ENCODE peak calls at places on chromosomes 5 and 9, in five cellular contexts. One of them, this sample, is unnamed.

GRCh38 chr5:122259995-122260394 is 52.0 kb upstream of the SNCAIP start:
- DNase-seq in neural progenitor cell: no peak
- DNase-seq in cardiac fibroblast: peak; percentile 93
- DNase-seq in CD8-positive, alpha-beta T cell: no peak
- DNase-seq in fibroblast of the aortic adventitia: peak; percentile 82
- DNase-seq in this sample: no peak

GRCh38 chr5:159051431-159052281 is 48.1 kb downstream of the EBF1 start:
- DNase-seq in neural progenitor cell: peak; percentile 79
- DNase-seq in cardiac fibroblast: peak; percentile 62
- DNase-seq in CD8-positive, alpha-beta T cell: no peak
- DNase-seq in fibroblast of the aortic adventitia: peak; percentile 46
- DNase-seq in this sample: peak; percentile 80

GRCh38 chr5:162683280-162683679 is 615.7 kb downstream of the GABRG2 start:
- DNase-seq in neural progenitor cell: no peak
- DNase-seq in cardiac fibroblast: no peak
- DNase-seq in CD8-positive, alpha-beta T cell: no peak
- DNase-seq in fibroblast of the aortic adventitia: no peak
- DNase-seq in this sample: no peak

GRCh38 chr5:36744041-36744677 is 132.4 kb upstream of the NIPBL start:
- DNase-seq in neural progenitor cell: no peak
- DNase-seq in cardiac fibroblast: peak; percentile 5
- DNase-seq in CD8-positive, alpha-beta T cell: no peak
- DNase-seq in fibroblast of the aortic adventitia: no peak
- DNase-seq in this sample: no peak

GRCh38 chr5:151703227-151703626 is 16.5 kb upstream of the SPARC start:
- DNase-seq in neural progenitor cell: no peak
- DNase-seq in cardiac fibroblast: no peak
- DNase-seq in CD8-positive, alpha-beta T cell: no peak
- DNase-seq in fibroblast of the aortic adventitia: no peak
- DNase-seq in this sample: peak; percentile 87

GRCh38 chr5:42894057-42894456 is 82.4 kb upstream of the SELENOP start:
- DNase-seq in neural progenitor cell: peak; percentile 54
- DNase-seq in cardiac fibroblast: peak; percentile 19
- DNase-seq in CD8-positive, alpha-beta T cell: no peak
- DNase-seq in fibroblast of the aortic adventitia: no peak
- DNase-seq in this sample: no peak

GRCh38 chr5:16903480-16904300 is 32.4 kb downstream of the MYO10 start:
- DNase-seq in neural progenitor cell: no peak
- DNase-seq in cardiac fibroblast: no peak
- DNase-seq in CD8-positive, alpha-beta T cell: no peak
- DNase-seq in fibroblast of the aortic adventitia: no peak
- DNase-seq in this sample: no peak

GRCh38 chr5:145811834-145812625 is 23.1 kb downstream of the PRELID2 start:
- DNase-seq in neural progenitor cell: peak; percentile 38
- DNase-seq in cardiac fibroblast: peak; percentile 81
- DNase-seq in CD8-positive, alpha-beta T cell: no peak
- DNase-seq in fibroblast of the aortic adventitia: peak; percentile 66
- DNase-seq in this sample: peak; percentile 9

GRCh38 chr5:158264264-158264663 is 405.3 kb upstream of the CLINT1 start:
- DNase-seq in neural progenitor cell: no peak
- DNase-seq in cardiac fibroblast: no peak
- DNase-seq in CD8-positive, alpha-beta T cell: no peak
- DNase-seq in fibroblast of the aortic adventitia: peak; percentile 4
- DNase-seq in this sample: no peak

GRCh38 chr9:9574080-9574479 is 1038.7 kb downstream of the PTPRD start:
- DNase-seq in neural progenitor cell: no peak
- DNase-seq in cardiac fibroblast: no peak
- DNase-seq in CD8-positive, alpha-beta T cell: no peak
- DNase-seq in fibroblast of the aortic adventitia: no peak
- DNase-seq in this sample: no peak

GRCh38 chr5:53337827-53338226 is 142.6 kb upstream of the FST start:
- DNase-seq in neural progenitor cell: no peak
- DNase-seq in cardiac fibroblast: no peak
- DNase-seq in CD8-positive, alpha-beta T cell: no peak
- DNase-seq in fibroblast of the aortic adventitia: no peak
- DNase-seq in this sample: no peak

GRCh38 chr5:67774153-67774552 is 441.4 kb upstream of the PIK3R1 start:
- DNase-seq in neural progenitor cell: no peak
- DNase-seq in cardiac fibroblast: peak; percentile 69
- DNase-seq in CD8-positive, alpha-beta T cell: no peak
- DNase-seq in fibroblast of the aortic adventitia: peak; percentile 79
- DNase-seq in this sample: no peak

GRCh38 chr9:16728128-16728505 is 142.4 kb downstream of the BNC2 start:
- DNase-seq in neural progenitor cell: no peak
- DNase-seq in cardiac fibroblast: peak; percentile 33
- DNase-seq in CD8-positive, alpha-beta T cell: no peak
- DNase-seq in fibroblast of the aortic adventitia: no peak
- DNase-seq in this sample: no peak

GRCh38 chr9:16730162-16730561 is 140.3 kb downstream of the BNC2 start:
- DNase-seq in neural progenitor cell: no peak
- DNase-seq in cardiac fibroblast: no peak
- DNase-seq in CD8-positive, alpha-beta T cell: no peak
- DNase-seq in fibroblast of the aortic adventitia: no peak
- DNase-seq in this sample: no peak

GRCh38 chr9:16727452-16728127 is 142.9 kb downstream of the BNC2 start:
- DNase-seq in neural progenitor cell: no peak
- DNase-seq in cardiac fibroblast: peak; percentile 51
- DNase-seq in CD8-positive, alpha-beta T cell: no peak
- DNase-seq in fibroblast of the aortic adventitia: peak; percentile 59
- DNase-seq in this sample: no peak

GRCh38 chr9:16726718-16727451 is 143.6 kb downstream of the BNC2 start:
- DNase-seq in neural progenitor cell: peak; percentile 91
- DNase-seq in cardiac fibroblast: peak; percentile 94
- DNase-seq in CD8-positive, alpha-beta T cell: no peak
- DNase-seq in fibroblast of the aortic adventitia: peak; percentile 93
- DNase-seq in this sample: no peak

GRCh38 chr9:16729656-16730055 is 140.8 kb downstream of the BNC2 start:
- DNase-seq in neural progenitor cell: peak; percentile 27
- DNase-seq in cardiac fibroblast: no peak
- DNase-seq in CD8-positive, alpha-beta T cell: no peak
- DNase-seq in fibroblast of the aortic adventitia: no peak
- DNase-seq in this sample: no peak
- H3K4me3 ChIP-seq in neural progenitor cell: no peak overlapping the region
- H3K4me3 ChIP-seq in cardiac fibroblast: no peak overlapping the region
- H3K4me3 ChIP-seq in CD8-positive, alpha-beta T cell: no peak overlapping the region
- H3K4me3 ChIP-seq in fibroblast of the aortic adventitia: peak overlapping the region; percentile 6
- H3K4me3 ChIP-seq in this sample: no peak overlapping the region

DNA sequence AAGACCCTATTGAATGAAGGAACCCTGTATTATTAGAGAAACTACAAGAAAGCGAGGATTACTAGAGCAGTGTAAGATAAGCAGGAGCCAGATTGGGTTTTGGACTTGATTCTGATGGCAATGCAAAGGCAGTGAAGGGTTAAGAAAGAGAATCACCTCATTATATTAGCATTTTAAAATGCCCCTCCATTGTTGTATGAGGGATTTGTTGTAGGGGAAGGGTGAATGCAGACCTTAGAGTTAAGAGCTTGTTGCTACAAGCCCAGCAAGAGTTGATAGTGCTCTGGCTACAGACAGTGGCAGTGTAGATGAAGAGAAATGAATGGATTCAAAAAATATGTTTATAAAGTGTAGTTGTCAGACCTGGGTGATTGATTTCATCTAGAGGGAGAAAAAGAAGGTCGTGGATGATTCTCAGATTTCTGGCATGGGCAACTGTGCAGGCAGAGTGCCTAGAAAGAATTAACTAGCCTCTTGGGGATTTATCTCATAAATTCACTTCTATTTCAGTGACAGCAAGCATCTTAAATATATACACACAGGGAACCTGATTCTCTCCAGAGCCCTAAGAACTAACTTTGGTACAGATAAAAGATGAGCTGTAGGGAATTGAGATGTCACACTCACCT is 344.8 kb downstream of the ARRDC3 start:
- DNase-seq in neural progenitor cell: no peak
- DNase-seq in cardiac fibroblast: no peak
- DNase-seq in CD8-positive, alpha-beta T cell: no peak
- DNase-seq in fibroblast of the aortic adventitia: peak; percentile 21
- DNase-seq in this sample: no peak
- TF ChIP-seq CTCF in neural progenitor cell: no peak
- TF ChIP-seq CTCF in cardiac fibroblast: no peak
- TF ChIP-seq CTCF in CD8-positive, alpha-beta T cell: no peak
- TF ChIP-seq CTCF in fibroblast of the aortic adventitia: no peak
- TF ChIP-seq CTCF in this sample: no peak

DNA sequence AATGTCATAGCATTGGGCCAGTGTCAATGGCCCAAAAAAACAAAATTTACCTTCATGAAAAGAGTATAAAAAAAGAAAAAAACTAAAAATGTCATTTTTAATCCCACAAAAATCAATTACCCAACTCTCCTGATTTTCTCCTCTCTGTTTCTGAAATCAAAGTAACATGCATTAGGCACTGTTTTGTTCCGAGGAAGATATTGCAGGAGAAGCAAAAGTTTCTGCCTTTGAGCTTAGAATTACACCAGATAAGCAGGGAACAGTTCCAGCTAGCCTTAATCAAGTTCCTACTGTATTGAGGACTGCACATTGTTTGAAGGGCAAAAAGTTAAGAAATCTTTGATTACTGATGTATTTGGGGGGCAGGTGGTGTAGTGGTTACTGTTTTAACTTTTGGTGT is 1.1 kb upstream of the PRKAA1 start:
- DNase-seq in neural progenitor cell: no peak
- DNase-seq in cardiac fibroblast: peak; percentile 19
- DNase-seq in CD8-positive, alpha-beta T cell: no peak
- DNase-seq in fibroblast of the aortic adventitia: peak; percentile 63
- DNase-seq in this sample: no peak
- H3K4me3 ChIP-seq in neural progenitor cell: peak overlapping the region; percentile 81
- H3K4me3 ChIP-seq in cardiac fibroblast: peak overlapping the region; percentile 90
- H3K4me3 ChIP-seq in CD8-positive, alpha-beta T cell: no peak overlapping the region
- H3K4me3 ChIP-seq in fibroblast of the aortic adventitia: peak overlapping the region; percentile 96
- H3K4me3 ChIP-seq in this sample: no peak overlapping the region

GRCh38 chr5:123450114-123450513 is 26.9 kb upstream of the CEP120 start:
- DNase-seq in neural progenitor cell: no peak
- DNase-seq in cardiac fibroblast: no peak
- DNase-seq in CD8-positive, alpha-beta T cell: no peak
- DNase-seq in fibroblast of the aortic adventitia: no peak
- DNase-seq in this sample: peak; percentile 53
- TF ChIP-seq CTCF in neural progenitor cell: no peak
- TF ChIP-seq CTCF in cardiac fibroblast: no peak
- TF ChIP-seq CTCF in CD8-positive, alpha-beta T cell: no peak
- TF ChIP-seq CTCF in fibroblast of the aortic adventitia: no peak
- TF ChIP-seq CTCF in this sample: no peak

GRCh38 chr9:127853312-127854168 is 918 bp downstream of the ENG start:
- DNase-seq in neural progenitor cell: no peak
- DNase-seq in cardiac fibroblast: peak; percentile 39
- DNase-seq in CD8-positive, alpha-beta T cell: no peak
- DNase-seq in fibroblast of the aortic adventitia: peak; percentile 48
- DNase-seq in this sample: no peak
- H3K4me3 ChIP-seq in neural progenitor cell: no peak overlapping the region
- H3K4me3 ChIP-seq in cardiac fibroblast: peak overlapping the region; percentile 85
- H3K4me3 ChIP-seq in CD8-positive, alpha-beta T cell: peak overlapping the region; percentile 57
- H3K4me3 ChIP-seq in fibroblast of the aortic adventitia: peak overlapping the region; percentile 84
- H3K4me3 ChIP-seq in this sample: no peak overlapping the region

GRCh38 chr5:174737335-174737734 is 13.0 kb downstream of the MSX2 start:
- DNase-seq in neural progenitor cell: no peak
- DNase-seq in cardiac fibroblast: no peak
- DNase-seq in CD8-positive, alpha-beta T cell: no peak
- DNase-seq in fibroblast of the aortic adventitia: no peak
- DNase-seq in this sample: no peak

GRCh38 chr5:174736777-174737176 is 12.4 kb downstream of the MSX2 start:
- DNase-seq in neural progenitor cell: no peak
- DNase-seq in cardiac fibroblast: no peak
- DNase-seq in CD8-positive, alpha-beta T cell: no peak
- DNase-seq in fibroblast of the aortic adventitia: no peak
- DNase-seq in this sample: no peak

GRCh38 chr5:174734571-174735497 is 10.5 kb downstream of the MSX2 start:
- DNase-seq in neural progenitor cell: peak; percentile 42
- DNase-seq in cardiac fibroblast: no peak
- DNase-seq in CD8-positive, alpha-beta T cell: no peak
- DNase-seq in fibroblast of the aortic adventitia: no peak
- DNase-seq in this sample: no peak

GRCh38 chr5:174736351-174736721 is 12.0 kb downstream of the MSX2 start:
- DNase-seq in neural progenitor cell: no peak
- DNase-seq in cardiac fibroblast: peak; percentile 27
- DNase-seq in CD8-positive, alpha-beta T cell: no peak
- DNase-seq in fibroblast of the aortic adventitia: peak; percentile 9
- DNase-seq in this sample: no peak

GRCh38 chr5:174735498-174736350 is 11.3 kb downstream of the MSX2 start:
- DNase-seq in neural progenitor cell: peak; percentile 88
- DNase-seq in cardiac fibroblast: no peak
- DNase-seq in CD8-positive, alpha-beta T cell: no peak
- DNase-seq in fibroblast of the aortic adventitia: no peak
- DNase-seq in this sample: no peak
- TF ChIP-seq CTCF in neural progenitor cell: peak; percentile 77
- TF ChIP-seq CTCF in cardiac fibroblast: peak; percentile 6
- TF ChIP-seq CTCF in CD8-positive, alpha-beta T cell: no peak
- TF ChIP-seq CTCF in fibroblast of the aortic adventitia: peak; percentile 27
- TF ChIP-seq CTCF in this sample: peak; percentile 15

GRCh38 chr5:69418559-69418958 is 3.6 kb downstream of the MARVELD2 start:
- DNase-seq in neural progenitor cell: no peak
- DNase-seq in cardiac fibroblast: no peak
- DNase-seq in CD8-positive, alpha-beta T cell: no peak
- DNase-seq in fibroblast of the aortic adventitia: no peak
- DNase-seq in this sample: no peak

GRCh38 chr5:69416699-69417098 is 1.8 kb downstream of the MARVELD2 start:
- DNase-seq in neural progenitor cell: no peak
- DNase-seq in cardiac fibroblast: no peak
- DNase-seq in CD8-positive, alpha-beta T cell: no peak
- DNase-seq in fibroblast of the aortic adventitia: no peak
- DNase-seq in this sample: no peak

GRCh38 chr5:69415584-69415958 is 655 bp downstream of the MARVELD2 start:
- DNase-seq in neural progenitor cell: peak; percentile 34
- DNase-seq in cardiac fibroblast: no peak
- DNase-seq in CD8-positive, alpha-beta T cell: no peak
- DNase-seq in fibroblast of the aortic adventitia: no peak
- DNase-seq in this sample: no peak

GRCh38 chr5:69414885-69415583 is at the start of gene MARVELD2:
- DNase-seq in neural progenitor cell: peak; percentile 90
- DNase-seq in cardiac fibroblast: no peak
- DNase-seq in CD8-positive, alpha-beta T cell: peak; percentile 46
- DNase-seq in fibroblast of the aortic adventitia: no peak
- DNase-seq in this sample: peak; percentile 84

GRCh38 chr5:69416180-69416579 is 1.3 kb downstream of the MARVELD2 start:
- DNase-seq in neural progenitor cell: peak; percentile 67
- DNase-seq in cardiac fibroblast: no peak
- DNase-seq in CD8-positive, alpha-beta T cell: no peak
- DNase-seq in fibroblast of the aortic adventitia: no peak
- DNase-seq in this sample: no peak
- H3K4me3 ChIP-seq in neural progenitor cell: peak overlapping the region; percentile 86
- H3K4me3 ChIP-seq in cardiac fibroblast: no peak overlapping the region
- H3K4me3 ChIP-seq in CD8-positive, alpha-beta T cell: no peak overlapping the region
- H3K4me3 ChIP-seq in fibroblast of the aortic adventitia: no peak overlapping the region
- H3K4me3 ChIP-seq in this sample: no peak overlapping the region

DNA sequence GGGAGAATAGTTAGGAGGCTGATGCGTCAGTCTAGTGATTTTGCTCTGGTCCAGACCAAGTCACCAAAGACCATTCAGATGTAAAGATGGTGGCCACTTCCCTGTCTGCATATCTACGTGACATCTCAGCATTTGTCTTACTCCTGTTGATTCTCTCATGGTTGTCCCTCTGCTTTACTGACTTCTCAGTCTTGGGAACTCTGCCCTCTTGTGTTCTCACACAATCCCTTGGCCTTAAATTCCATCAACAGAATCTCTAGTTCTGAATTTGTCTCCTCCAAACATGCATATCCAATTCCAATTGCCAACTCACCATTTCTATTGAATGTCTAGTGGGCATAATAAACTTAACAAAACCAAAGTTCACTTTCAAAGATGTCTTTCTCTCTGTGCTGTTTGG is 147.8 kb downstream of the SLC24A2 start:
- DNase-seq in neural progenitor cell: peak; percentile 36
- DNase-seq in cardiac fibroblast: peak; percentile 4
- DNase-seq in CD8-positive, alpha-beta T cell: no peak
- DNase-seq in fibroblast of the aortic adventitia: peak; percentile 19
- DNase-seq in this sample: peak; percentile 5
- TF ChIP-seq CTCF in neural progenitor cell: peak; percentile 43
- TF ChIP-seq CTCF in cardiac fibroblast: no peak
- TF ChIP-seq CTCF in CD8-positive, alpha-beta T cell: no peak
- TF ChIP-seq CTCF in fibroblast of the aortic adventitia: peak; percentile 21
- TF ChIP-seq CTCF in this sample: peak; percentile 12

GRCh38 chr5:5800801-5801761 is 378.6 kb downstream of the ICE1 start:
- DNase-seq in neural progenitor cell: no peak
- DNase-seq in cardiac fibroblast: no peak
- DNase-seq in CD8-positive, alpha-beta T cell: no peak
- DNase-seq in fibroblast of the aortic adventitia: no peak
- DNase-seq in this sample: no peak
- H3K4me3 ChIP-seq in neural progenitor cell: no peak overlapping the region
- H3K4me3 ChIP-seq in cardiac fibroblast: no peak overlapping the region
- H3K4me3 ChIP-seq in CD8-positive, alpha-beta T cell: no peak overlapping the region
- H3K4me3 ChIP-seq in fibroblast of the aortic adventitia: no peak overlapping the region
- H3K4me3 ChIP-seq in this sample: no peak overlapping the region